ENCODE peak calls at places on chromosomes 12 and 14, in five cellular contexts. One of them, this sample, is unnamed.
A peak's percentile ranks its signal among the peaks of the same experiment; 100 is the strongest.

GRCh38 chr12:124109760-124110159 is 136.7 kb downstream of the ZNF664 start:
- DNase-seq in GM12865: peak; percentile 68
- DNase-seq in GM23338: peak; percentile 94
- DNase-seq in psoas muscle: no peak
- DNase-seq in B cell: no peak
- DNase-seq in this sample: peak; percentile 58

GRCh38 chr14:90612801-90613200 is 203.4 kb downstream of the TTC7B start:
- DNase-seq in GM23338: no peak
- DNase-seq in GM12865: no peak
- DNase-seq in psoas muscle: no peak
- DNase-seq in B cell: no peak
- DNase-seq in this sample: no peak

GRCh38 chr14:89242871-89243270 is 174.2 kb downstream of the FOXN3 start:
- DNase-seq in GM12865: no peak
- DNase-seq in B cell: no peak
- DNase-seq in GM23338: peak; percentile 55
- DNase-seq in psoas muscle: no peak
- DNase-seq in this sample: no peak

GRCh38 chr14:105086833-105087307 is 21.6 kb upstream of the GPR132 start:
- DNase-seq in GM23338: peak; percentile 93
- DNase-seq in GM12865: peak; percentile 92
- DNase-seq in psoas muscle: peak; percentile 83
- DNase-seq in B cell: peak; percentile 93
- DNase-seq in this sample: peak; percentile 88

GRCh38 chr12:89244536-89244935 is 107.8 kb downstream of the DUSP6 start:
- DNase-seq in psoas muscle: no peak
- DNase-seq in GM23338: no peak
- DNase-seq in GM12865: peak; percentile 22
- DNase-seq in B cell: no peak
- DNase-seq in this sample: no peak

GRCh38 chr14:95452176-95452889 is 64.1 kb downstream of the SYNE3 start:
- DNase-seq in psoas muscle: no peak
- DNase-seq in GM12865: peak; percentile 33
- DNase-seq in GM23338: peak; percentile 65
- DNase-seq in B cell: no peak
- DNase-seq in this sample: peak; percentile 60

GRCh38 chr14:85471156-85471555 is 58.8 kb upstream of the FLRT2 start:
- DNase-seq in psoas muscle: no peak
- DNase-seq in GM12865: no peak
- DNase-seq in GM23338: no peak
- DNase-seq in B cell: no peak
- DNase-seq in this sample: no peak

GRCh38 chr12:46677749-46678148 is 148.0 kb downstream of the SLC38A4 start:
- DNase-seq in GM23338: peak; percentile 56
- DNase-seq in B cell: no peak
- DNase-seq in psoas muscle: no peak
- DNase-seq in GM12865: no peak
- DNase-seq in this sample: no peak

GRCh38 chr14:90454041-90455000 is 57.5 kb downstream of the CALM1 start:
- DNase-seq in GM12865: peak; percentile 36
- DNase-seq in B cell: no peak
- DNase-seq in psoas muscle: peak; percentile 65
- DNase-seq in GM23338: peak; percentile 98
- DNase-seq in this sample: no peak

GRCh38 chr12:115456946-115457689 is 773.1 kb upstream of the TBX3 start:
- DNase-seq in B cell: no peak
- DNase-seq in psoas muscle: no peak
- DNase-seq in GM12865: peak; percentile 23
- DNase-seq in GM23338: peak; percentile 86
- DNase-seq in this sample: no peak

GRCh38 chr12:66241061-66242043 is 52.3 kb downstream of the IRAK3 start:
- DNase-seq in psoas muscle: no peak
- DNase-seq in B cell: no peak
- DNase-seq in GM12865: no peak
- DNase-seq in GM23338: no peak
- DNase-seq in this sample: no peak

GRCh38 chr14:99347561-99347960 is 75.6 kb upstream of the BCL11B start:
- DNase-seq in GM23338: no peak
- DNase-seq in B cell: no peak
- DNase-seq in psoas muscle: no peak
- DNase-seq in GM12865: no peak
- DNase-seq in this sample: no peak

GRCh38 chr14:22563987-22564386 is 25.0 kb downstream of the DAD1 start:
- DNase-seq in B cell: no peak
- DNase-seq in psoas muscle: no peak
- DNase-seq in GM12865: peak; percentile 89
- DNase-seq in GM23338: no peak
- DNase-seq in this sample: no peak

GRCh38 chr12:44245932-44246331 is 410.1 kb downstream of the TMEM117 start:
- DNase-seq in B cell: no peak
- DNase-seq in GM12865: no peak
- DNase-seq in GM23338: no peak
- DNase-seq in psoas muscle: no peak
- DNase-seq in this sample: no peak

GRCh38 chr14:104552738-104553125 is 26.8 kb upstream of the C14orf180 start:
- DNase-seq in GM23338: no peak
- DNase-seq in psoas muscle: no peak
- DNase-seq in B cell: peak; percentile 20
- DNase-seq in GM12865: no peak
- DNase-seq in this sample: no peak

GRCh38 chr12:52691076-52691764 is 11.0 kb upstream of the KRT1 start:
- DNase-seq in B cell: peak; percentile 66
- DNase-seq in psoas muscle: no peak
- DNase-seq in GM23338: peak; percentile 65
- DNase-seq in GM12865: no peak
- DNase-seq in this sample: no peak

GRCh38 chr14:92865674-92866073 is 57.3 kb upstream of the CHGA start:
- DNase-seq in GM12865: no peak
- DNase-seq in psoas muscle: no peak
- DNase-seq in B cell: no peak
- DNase-seq in GM23338: no peak
- DNase-seq in this sample: no peak

GRCh38 chr14:103104654-103105511 is 10.4 kb downstream of the EXOC3L4 start:
- DNase-seq in psoas muscle: peak; percentile 86
- DNase-seq in GM12865: peak; percentile 66
- DNase-seq in GM23338: peak; percentile 80
- DNase-seq in B cell: peak; percentile 98
- DNase-seq in this sample: peak; percentile 89

GRCh38 chr12:58069268-58069967 is 128.1 kb downstream of the ATP23 start:
- DNase-seq in GM12865: no peak
- DNase-seq in GM23338: no peak
- DNase-seq in B cell: no peak
- DNase-seq in psoas muscle: no peak
- DNase-seq in this sample: no peak

GRCh38 chr14:52917732-52918131 is 33.1 kb downstream of the FERMT2 start:
- DNase-seq in GM12865: no peak
- DNase-seq in GM23338: no peak
- DNase-seq in B cell: no peak
- DNase-seq in psoas muscle: no peak
- DNase-seq in this sample: no peak

GRCh38 chr14:63192085-63192484 is 12.2 kb upstream of the RHOJ start:
- DNase-seq in GM12865: no peak
- DNase-seq in psoas muscle: no peak
- DNase-seq in GM23338: no peak
- DNase-seq in B cell: no peak
- DNase-seq in this sample: no peak

GRCh38 chr14:100592972-100593371 is 5.8 kb upstream of the BEGAIN start:
- DNase-seq in GM23338: no peak
- DNase-seq in psoas muscle: no peak
- DNase-seq in B cell: no peak
- DNase-seq in GM12865: no peak
- DNase-seq in this sample: no peak

GRCh38 chr12:98578821-98579220 is 14.7 kb upstream of the SLC25A3 start:
- DNase-seq in GM23338: no peak
- DNase-seq in GM12865: no peak
- DNase-seq in B cell: no peak
- DNase-seq in psoas muscle: no peak
- DNase-seq in this sample: no peak

GRCh38 chr14:97021571-97022171 is 224.5 kb downstream of the VRK1 start:
- DNase-seq in psoas muscle: no peak
- DNase-seq in B cell: no peak
- DNase-seq in GM23338: peak; percentile 68
- DNase-seq in GM12865: no peak
- DNase-seq in this sample: no peak

GRCh38 chr12:120905856-120906384 is 1.8 kb upstream of the SPPL3 start:
- DNase-seq in GM23338: no peak
- DNase-seq in GM12865: no peak
- DNase-seq in psoas muscle: no peak
- DNase-seq in B cell: no peak
- DNase-seq in this sample: no peak

GRCh38 chr14:54356172-54356571 is 40.6 kb upstream of the CDKN3 start:
- DNase-seq in B cell: no peak
- DNase-seq in GM23338: no peak
- DNase-seq in GM12865: no peak
- DNase-seq in psoas muscle: no peak
- DNase-seq in this sample: no peak

GRCh38 chr14:19801118-19801464 is 2.5 kb upstream of the OR4N2 start:
- DNase-seq in GM23338: no peak
- DNase-seq in psoas muscle: peak; percentile 20
- DNase-seq in GM12865: no peak
- DNase-seq in B cell: no peak
- DNase-seq in this sample: no peak

GRCh38 chr12:138898-139534 is 72.4 kb downstream of the IQSEC3 start:
- DNase-seq in GM12865: no peak
- DNase-seq in B cell: no peak
- DNase-seq in psoas muscle: no peak
- DNase-seq in GM23338: peak; percentile 62
- DNase-seq in this sample: no peak

GRCh38 chr12:21453312-21453852 is 15.9 kb downstream of the PYROXD1 start:
- DNase-seq in psoas muscle: no peak
- DNase-seq in GM23338: no peak
- DNase-seq in GM12865: peak; percentile 47
- DNase-seq in B cell: no peak
- DNase-seq in this sample: peak; percentile 27

DNA sequence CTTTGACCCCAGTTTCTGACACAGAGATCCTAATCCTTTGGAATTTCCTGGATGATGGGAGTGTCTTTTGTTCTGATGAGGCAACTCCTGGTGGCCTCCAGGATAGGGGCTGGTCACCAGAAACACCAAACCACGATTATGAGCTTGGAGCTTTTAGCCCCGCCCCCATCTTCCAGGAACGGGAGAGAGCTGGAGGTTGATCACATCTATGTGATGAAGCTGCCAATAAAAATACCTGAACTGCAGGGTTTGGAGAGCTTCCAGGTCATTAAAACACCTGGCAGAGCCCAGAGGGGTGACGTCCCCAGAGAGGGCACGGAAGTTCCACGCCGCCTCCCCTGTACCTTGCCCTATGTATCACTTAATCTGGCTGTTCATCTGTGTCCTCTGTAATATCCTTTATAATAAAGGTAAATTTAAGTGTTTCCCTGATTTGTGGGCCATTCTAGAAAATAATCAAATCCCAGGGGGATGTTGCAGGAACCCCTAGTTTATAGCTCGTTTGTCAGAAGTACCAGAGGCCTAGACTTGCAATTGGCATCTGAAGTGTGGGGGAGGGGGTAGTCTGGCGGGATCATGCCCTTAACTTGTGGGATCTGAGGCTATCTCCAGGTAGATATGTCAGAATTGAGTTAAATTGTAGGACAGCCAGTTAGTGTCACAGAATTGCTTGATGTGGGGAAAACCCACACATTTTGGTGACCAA is 21.2 kb downstream of the APPL2 start:
- DNase-seq in GM12865: no peak
- DNase-seq in GM23338: no peak
- DNase-seq in B cell: no peak
- DNase-seq in psoas muscle: no peak
- DNase-seq in this sample: no peak
- TF ChIP-seq CTCF in GM12865: no peak
- TF ChIP-seq CTCF in GM23338: no peak
- TF ChIP-seq CTCF in B cell: no peak
- TF ChIP-seq CTCF in psoas muscle: no peak
- TF ChIP-seq CTCF in this sample: no peak

DNA sequence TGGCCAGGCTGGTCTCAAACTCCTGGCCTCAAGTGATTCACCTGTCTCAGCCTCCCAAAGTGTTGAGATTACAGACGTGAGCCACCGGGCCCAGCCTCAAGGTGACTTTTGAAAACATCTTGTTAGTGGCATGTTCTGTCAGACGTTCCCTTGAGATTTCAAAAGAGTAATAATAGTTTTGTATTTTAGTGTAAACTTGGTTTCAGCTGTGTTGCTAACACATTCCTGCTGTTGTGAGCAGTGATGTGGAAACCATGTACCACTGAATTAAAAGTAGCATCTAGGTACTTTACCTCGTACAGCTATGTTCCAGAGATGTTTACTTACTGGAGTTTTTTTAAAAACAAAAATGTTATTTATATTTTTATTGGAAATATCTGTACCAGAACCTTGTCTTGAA is 111.3 kb downstream of the AEBP2 start:
- DNase-seq in psoas muscle: no peak
- DNase-seq in GM23338: no peak
- DNase-seq in GM12865: peak; percentile 60
- DNase-seq in B cell: no peak
- DNase-seq in this sample: no peak
- TF ChIP-seq CTCF in psoas muscle: no peak
- TF ChIP-seq CTCF in GM23338: no peak
- TF ChIP-seq CTCF in GM12865: no peak
- TF ChIP-seq CTCF in B cell: no peak
- TF ChIP-seq CTCF in this sample: no peak

GRCh38 chr12:128531153-128531552 is 264.2 kb downstream of the TMEM132C start:
- DNase-seq in GM12865: peak; percentile 33
- DNase-seq in GM23338: no peak
- DNase-seq in psoas muscle: no peak
- DNase-seq in B cell: no peak
- DNase-seq in this sample: no peak
- TF ChIP-seq CTCF in GM12865: no peak
- TF ChIP-seq CTCF in GM23338: no peak
- TF ChIP-seq CTCF in psoas muscle: no peak
- TF ChIP-seq CTCF in B cell: no peak
- TF ChIP-seq CTCF in this sample: no peak

DNA sequence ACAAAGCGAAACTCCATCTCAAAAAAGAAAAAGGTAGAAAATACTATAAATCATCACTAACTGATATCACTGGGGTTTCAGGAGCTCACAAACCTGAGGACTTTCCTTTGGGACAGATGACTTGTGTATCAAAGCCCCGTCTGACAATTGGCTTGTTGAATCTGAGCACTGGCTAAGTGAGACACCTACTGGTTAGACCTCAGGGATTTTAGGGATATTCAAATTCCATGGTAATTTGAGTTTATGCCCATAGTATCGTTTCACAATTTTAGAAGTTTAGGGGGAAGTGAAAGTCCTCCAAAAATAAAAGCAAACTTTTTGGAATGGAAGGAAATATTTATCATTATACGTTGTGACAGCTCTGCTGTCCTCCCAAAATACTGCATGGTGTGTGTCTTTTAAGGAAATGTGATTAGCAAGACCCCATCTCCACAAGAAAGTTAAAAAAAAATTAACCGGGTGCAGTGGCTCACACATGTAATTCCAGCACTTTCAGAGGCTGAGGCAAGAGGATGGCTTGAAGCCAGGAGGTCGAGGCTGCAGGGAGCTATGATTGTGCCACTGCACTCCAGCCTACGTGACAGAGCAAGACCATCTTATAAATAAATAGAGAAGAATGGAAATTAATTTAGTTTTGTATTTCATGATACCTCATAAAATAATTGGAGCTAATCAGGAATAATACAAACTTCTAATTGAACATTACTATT is 49.2 kb downstream of the FBXL14 start:
- DNase-seq in GM23338: peak; percentile 47
- DNase-seq in GM12865: no peak
- DNase-seq in B cell: no peak
- DNase-seq in psoas muscle: no peak
- DNase-seq in this sample: no peak
- TF ChIP-seq CTCF in GM23338: peak; percentile 54
- TF ChIP-seq CTCF in GM12865: no peak
- TF ChIP-seq CTCF in B cell: no peak
- TF ChIP-seq CTCF in psoas muscle: peak; percentile 15
- TF ChIP-seq CTCF in this sample: no peak

This sample was measured in GM13976.